ENCODE peak calls at places on chromosomes 13 and 19, in eight cellular contexts. X is SK-N-DZ; M is ELF-1; Z is activated effector memory CD4-positive, alpha-beta T cell treated with anti-CD3 and anti-CD28 coated beads, Interleukin-2, amount 50 U/mL, for 16 hours; U is activated CD4-positive, alpha-beta T cell treated with anti-CD3 and anti-CD28 coated beads, Interleukin-2, amount 10 ng/mL, durations not matched to agents 7 days and 5 days; T is heart left ventricle; N is dorsolateral prefrontal cortex; B is activated naive CD4-positive, alpha-beta T cell treated with anti-CD3 and anti-CD28 coated beads, Interleukin-2, amount 50 U/mL, for 72 hours. F is an unnamed sample.

GRCh38 chr13:38090913-38091312 is 221.3 kb upstream of the TRPC4 start:
- DNase-seq in B (no peak), N (no peak), U (no peak), Z (no peak), M (peak; percentile 4), T (no peak), X (peak; percentile 71), F (no peak)

GRCh38 chr13:93226065-93226622 is 463 bp upstream of the GPC6 start:
- DNase-seq in T (no peak), M (peak; percentile 21), N (no peak), Z (no peak), B (no peak), U (no peak), X (no peak), F (no peak)

GRCh38 chr13:46489586-46490023 is 63.4 kb upstream of the LRCH1 start:
- DNase-seq in B (no peak), U (no peak), M (peak; percentile 21), X (no peak), T (no peak), Z (no peak), N (peak; percentile 4), F (no peak)

GRCh38 chr13:67043901-67044300 is 186.2 kb downstream of the PCDH9 start:
- DNase-seq in X (no peak), M (no peak), U (no peak), Z (no peak), N (no peak), T (no peak), B (no peak), F (no peak)

GRCh38 chr13:108352599-108352998 is 83.1 kb downstream of the TNFSF13B start:
- DNase-seq in U (no peak), Z (no peak), X (no peak), B (no peak), M (no peak), T (no peak), N (no peak), F (no peak)

GRCh38 chr19:19051478-19052213 is 12.1 kb upstream of the SLC25A42 start:
- DNase-seq in N (no peak), X (no peak), M (peak; percentile 41), T (no peak), Z (no peak), U (no peak), B (no peak), F (no peak)

GRCh38 chr13:77345150-77345780 is 18.4 kb upstream of the MYCBP2 start:
- DNase-seq in M (no peak), Z (peak; percentile 70), T (no peak), U (no peak), N (no peak), X (no peak), B (no peak), F (no peak)

GRCh38 chr13:63944896-63945295 is 2529.2 kb upstream of the PCDH20 start:
- DNase-seq in T (no peak), U (no peak), X (no peak), Z (no peak), N (no peak), B (no peak), M (no peak), F (no peak)

GRCh38 chr13:36998624-36999041 is 507 bp downstream of the ALG5 start:
- DNase-seq in X (peak; percentile 38), N (peak; percentile 10), M (peak; percentile 61), Z (peak; percentile 71), U (peak; percentile 18), B (peak; percentile 58), T (no peak), F (peak; percentile 10)

GRCh38 chr13:33509642-33510229 is 224.2 kb upstream of the STARD13 start:
- DNase-seq in B (no peak), N (peak; percentile 7), Z (no peak), X (no peak), U (no peak), T (peak; percentile 50), M (no peak), F (no peak)

F was measured in NCI-H1105.